ENCODE peak calls at places on chromosomes 12 and 14, in seven cellular contexts. One of them, this sample, is unnamed. For H3K27me3, the result is how much of the 10 kb centered on the place peaks cover.

GRCh38 chr12:62332598-62332997 is 72.4 kb downstream of the USP15 start:
- DNase-seq in HCT116: no peak
- DNase-seq in HepG2: no peak
- DNase-seq in K562: no peak
- DNase-seq in GM12878: no peak
- DNase-seq in GM23338: no peak
- DNase-seq in SK-N-SH: no peak
- DNase-seq in this sample: no peak

GRCh38 chr12:25283006-25283405 is 32.3 kb upstream of the KRAS start:
- DNase-seq in HCT116: no peak
- DNase-seq in HepG2: no peak
- DNase-seq in K562: no peak
- DNase-seq in GM12878: no peak
- DNase-seq in GM23338: no peak
- DNase-seq in SK-N-SH: no peak
- DNase-seq in this sample: no peak

GRCh38 chr14:84592770-84593169 is 937.2 kb upstream of the FLRT2 start:
- DNase-seq in HCT116: no peak
- DNase-seq in HepG2: no peak
- DNase-seq in K562: no peak
- DNase-seq in GM12878: no peak
- DNase-seq in GM23338: no peak
- DNase-seq in SK-N-SH: no peak
- DNase-seq in this sample: no peak

GRCh38 chr14:104187121-104187889 is 48.9 kb downstream of the KIF26A start:
- DNase-seq in HCT116: no peak
- DNase-seq in HepG2: no peak
- DNase-seq in K562: no peak
- DNase-seq in GM12878: no peak
- DNase-seq in GM23338: no peak
- DNase-seq in SK-N-SH: no peak
- DNase-seq in this sample: no peak

GRCh38 chr12:93966516-93967133 is 181.8 kb upstream of the PLXNC1 start:
- DNase-seq in HCT116: no peak
- DNase-seq in HepG2: no peak
- DNase-seq in K562: no peak
- DNase-seq in GM12878: no peak
- DNase-seq in GM23338: no peak
- DNase-seq in SK-N-SH: no peak
- DNase-seq in this sample: no peak

GRCh38 chr12:71744522-71745300 is 10.0 kb upstream of the RAB21 start:
- DNase-seq in HCT116: no peak
- DNase-seq in HepG2: no peak
- DNase-seq in K562: no peak
- DNase-seq in GM12878: no peak
- DNase-seq in GM23338: no peak
- DNase-seq in SK-N-SH: no peak
- DNase-seq in this sample: no peak

GRCh38 chr12:52903855-52904508 is 894 bp downstream of the KRT8 start:
- DNase-seq in HCT116: no peak
- DNase-seq in HepG2: peak
- DNase-seq in K562: peak
- DNase-seq in GM12878: peak
- DNase-seq in GM23338: peak
- DNase-seq in SK-N-SH: peak
- DNase-seq in this sample: no peak

GRCh38 chr12:1806301-1807106 is 13.9 kb upstream of the LRTM2 start:
- DNase-seq in HCT116: no peak
- DNase-seq in HepG2: no peak
- DNase-seq in K562: no peak
- DNase-seq in GM12878: no peak
- DNase-seq in GM23338: no peak
- DNase-seq in SK-N-SH: no peak
- DNase-seq in this sample: no peak

GRCh38 chr12:111048991-111049390 is 128.6 kb upstream of the MYL2 start:
- DNase-seq in HCT116: no peak
- DNase-seq in HepG2: no peak
- DNase-seq in K562: no peak
- DNase-seq in GM12878: no peak
- DNase-seq in GM23338: no peak
- DNase-seq in SK-N-SH: no peak
- DNase-seq in this sample: no peak

GRCh38 chr12:98893126-98893525 is 248.0 kb downstream of the APAF1 start:
- DNase-seq in HCT116: no peak
- DNase-seq in HepG2: no peak
- DNase-seq in K562: no peak
- DNase-seq in GM12878: no peak
- DNase-seq in GM23338: no peak
- DNase-seq in SK-N-SH: peak
- DNase-seq in this sample: no peak
- H3K27me3 ChIP-seq in HCT116: under half
- H3K27me3 ChIP-seq in HepG2: under half
- H3K27me3 ChIP-seq in K562: under half
- H3K27me3 ChIP-seq in GM12878: under half
- H3K27me3 ChIP-seq in GM23338: half or more
- H3K27me3 ChIP-seq in SK-N-SH: under half
- H3K27me3 ChIP-seq in this sample: under half

GRCh38 chr14:64217318-64217717 is 76.9 kb downstream of the ESR2 start:
- DNase-seq in HCT116: no peak
- DNase-seq in HepG2: no peak
- DNase-seq in K562: no peak
- DNase-seq in GM12878: no peak
- DNase-seq in GM23338: no peak
- DNase-seq in SK-N-SH: peak
- DNase-seq in this sample: no peak
- TF ChIP-seq REST in HCT116: no peak
- TF ChIP-seq REST in HepG2: no peak
- TF ChIP-seq REST in K562: no peak
- TF ChIP-seq REST in GM12878: no peak
- TF ChIP-seq REST in GM23338: no peak
- TF ChIP-seq REST in SK-N-SH: no peak
- TF ChIP-seq REST in this sample: no peak

GRCh38 chr12:14153803-14154202 is 172.4 kb upstream of the GRIN2B start:
- DNase-seq in HCT116: no peak
- DNase-seq in HepG2: no peak
- DNase-seq in K562: no peak
- DNase-seq in GM12878: peak
- DNase-seq in GM23338: no peak
- DNase-seq in SK-N-SH: no peak
- DNase-seq in this sample: no peak
- H3K27me3 ChIP-seq in HCT116: under half
- H3K27me3 ChIP-seq in HepG2: under half
- H3K27me3 ChIP-seq in K562: under half
- H3K27me3 ChIP-seq in GM12878: under half
- H3K27me3 ChIP-seq in GM23338: under half
- H3K27me3 ChIP-seq in SK-N-SH: under half
- H3K27me3 ChIP-seq in this sample: under half

DNA sequence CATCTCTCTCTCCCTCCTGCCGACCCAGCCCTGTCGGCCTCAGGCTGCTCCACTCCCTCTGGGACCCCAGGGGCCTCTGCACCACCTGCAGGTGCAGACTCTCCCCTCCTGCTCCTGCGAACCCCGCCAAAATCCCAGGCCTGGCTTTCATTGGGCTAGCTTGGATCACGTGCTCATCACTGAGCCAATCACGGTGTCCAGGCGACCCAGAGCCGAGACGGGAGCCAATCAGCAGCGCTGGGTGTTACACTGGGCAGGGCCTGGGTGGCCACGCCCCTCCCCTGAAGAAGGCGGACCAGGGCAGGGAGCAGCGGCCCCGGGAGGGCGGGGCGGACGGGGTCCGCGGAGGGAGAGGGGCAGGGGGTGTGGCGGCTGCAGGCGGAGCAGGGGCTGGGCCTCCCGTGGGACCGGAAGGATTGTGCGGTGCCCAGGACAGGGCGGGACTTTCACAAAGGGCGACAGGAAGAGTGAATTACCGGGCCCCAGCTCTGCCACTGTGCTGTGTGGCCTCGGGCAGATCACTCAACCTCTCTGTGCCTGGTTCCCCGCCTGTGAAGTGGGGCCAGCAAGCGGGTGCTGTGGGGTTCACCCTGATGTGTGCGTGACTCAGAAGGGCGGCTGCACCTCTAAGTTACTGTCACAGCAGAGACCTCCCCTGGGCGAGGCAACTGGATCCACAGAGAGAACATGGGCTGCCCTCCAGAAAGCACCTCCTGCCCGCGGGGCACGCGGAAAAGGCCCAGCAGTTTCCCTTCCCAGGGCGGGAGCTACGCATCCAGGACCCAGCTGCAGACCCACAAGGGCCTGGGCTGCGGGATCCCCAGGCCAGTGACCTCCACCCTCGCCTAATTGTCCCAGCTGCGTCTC is 66.5 kb upstream of the FBRSL1 start:
- DNase-seq in HCT116: no peak
- DNase-seq in HepG2: peak
- DNase-seq in K562: peak
- DNase-seq in GM12878: no peak
- DNase-seq in GM23338: peak
- DNase-seq in SK-N-SH: peak
- DNase-seq in this sample: no peak
- TF ChIP-seq REST in HCT116: no peak
- TF ChIP-seq REST in HepG2: no peak
- TF ChIP-seq REST in K562: no peak
- TF ChIP-seq REST in GM12878: no peak
- TF ChIP-seq REST in GM23338: no peak
- TF ChIP-seq REST in SK-N-SH: no peak
- TF ChIP-seq REST in this sample: no peak

This sample was measured in Panc1.